ENCODE peak calls at places on chromosomes 6 and 20, in eight cellular contexts. N is AG08395; G is mucosa of descending colon; M is brain microvascular endothelial cell; U is activated effector memory CD4-positive, alpha-beta T cell treated with anti-CD3 and anti-CD28 coated beads, Interleukin-2, amount 50 U/mL, for 16 hours; W is tibial nerve; C is CD4-positive, alpha-beta T cell; Z is substantia nigra. D is an unnamed sample.

GRCh38 chr6:137095651-137096238 is 51.0 kb upstream of the IL20RA start:
- DNase-seq in N (no peak), G (no peak), M (no peak), U (no peak), W (no peak), C (no peak), Z (no peak), D (no peak)

GRCh38 chr6:100258752-100259151 is 206.0 kb downstream of the SIM1 start:
- DNase-seq in N (no peak), G (no peak), M (no peak), U (no peak), W (no peak), C (no peak), Z (no peak), D (no peak)

GRCh38 chr6:39791850-39792500 is at the start of gene DAAM2:
- DNase-seq in N (peak), G (peak), M (no peak), U (no peak), W (peak), C (no peak), Z (peak), D (peak)

GRCh38 chr6:93849857-93850256 is 430.5 kb upstream of the EPHA7 start:
- DNase-seq in N (no peak), G (no peak), M (peak), U (no peak), W (no peak), C (no peak), Z (no peak), D (no peak)

GRCh38 chr6:161276605-161277155 is 2.8 kb upstream of the AGPAT4 start:
- DNase-seq in N (no peak), G (no peak), M (no peak), U (no peak), W (no peak), C (no peak), Z (no peak), D (no peak)

GRCh38 chr20:25072226-25072811 is 9.6 kb downstream of the VSX1 start:
- DNase-seq in N (no peak), G (no peak), M (peak), U (no peak), W (no peak), C (no peak), Z (no peak), D (no peak)

GRCh38 chr20:59044796-59045195 is 2.2 kb upstream of the PRELID3B start:
- DNase-seq in N (no peak), G (no peak), M (no peak), U (no peak), W (no peak), C (no peak), Z (no peak), D (no peak)

GRCh38 chr6:299050-299980 is 7.0 kb downstream of the DUSP22 start:
- DNase-seq in N (no peak), G (no peak), M (no peak), U (no peak), W (no peak), C (no peak), Z (no peak), D (no peak)

GRCh38 chr20:61815176-61815575 is 250.5 kb downstream of the TAF4 start:
- DNase-seq in N (no peak), G (no peak), M (no peak), U (no peak), W (no peak), C (no peak), Z (no peak), D (no peak)

GRCh38 chr20:43755390-43755789 is 28.6 kb upstream of the GTSF1L start:
- DNase-seq in N (peak), G (no peak), M (peak), U (no peak), W (no peak), C (no peak), Z (no peak), D (no peak)

GRCh38 chr20:47011984-47012383 is 117.3 kb downstream of the EYA2 start:
- DNase-seq in N (no peak), G (no peak), M (no peak), U (peak), W (no peak), C (no peak), Z (no peak), D (no peak)

GRCh38 chr20:39264506-39265172 is 302.5 kb downstream of the DHX35 start:
- DNase-seq in N (peak), G (peak), M (peak), U (peak), W (no peak), C (peak), Z (peak), D (peak)

GRCh38 chr20:11919046-11919445 is 1.4 kb downstream of the BTBD3 start:
- DNase-seq in N (no peak), G (no peak), M (no peak), U (no peak), W (no peak), C (no peak), Z (peak), D (peak)

GRCh38 chr6:37170273-37171140 is 555 bp downstream of the PIM1 start:
- DNase-seq in N (peak), G (no peak), M (peak), U (peak), W (no peak), C (peak), Z (peak), D (peak)

GRCh38 chr6:109174911-109175310 is 79.6 kb downstream of the CEP57L1 start:
- DNase-seq in N (peak), G (no peak), M (no peak), U (no peak), W (no peak), C (no peak), Z (no peak), D (no peak)

GRCh38 chr6:93684339-93684738 is 265.0 kb upstream of the EPHA7 start:
- DNase-seq in N (no peak), G (peak), M (no peak), U (no peak), W (no peak), C (no peak), Z (no peak), D (no peak)

GRCh38 chr6:68237205-68237604 is 397.9 kb upstream of the ADGRB3 start:
- DNase-seq in N (no peak), G (no peak), M (no peak), U (no peak), W (no peak), C (no peak), Z (no peak), D (no peak)

GRCh38 chr6:14642842-14643241 is 525.3 kb downstream of the CD83 start:
- DNase-seq in N (no peak), G (no peak), M (no peak), U (no peak), W (no peak), C (no peak), Z (no peak), D (no peak)

GRCh38 chr6:164247106-164247505 is 832.6 kb downstream of the QKI start:
- DNase-seq in N (peak), G (no peak), M (no peak), U (no peak), W (no peak), C (no peak), Z (peak), D (no peak)

GRCh38 chr20:52279667-52280180 is 88.1 kb upstream of the ZFP64 start:
- DNase-seq in N (peak), G (no peak), M (no peak), U (no peak), W (no peak), C (no peak), Z (no peak), D (no peak)

GRCh38 chr6:116483616-116484015 is 22.4 kb downstream of the CALHM6 start:
- DNase-seq in N (no peak), G (no peak), M (no peak), U (no peak), W (no peak), C (no peak), Z (no peak), D (no peak)

GRCh38 chr6:166687538-166688259 is 60.6 kb upstream of the RPS6KA2 start:
- DNase-seq in N (no peak), G (no peak), M (no peak), U (no peak), W (no peak), C (no peak), Z (no peak), D (peak)

GRCh38 chr20:3933126-3933684 is 44.0 kb downstream of the PANK2 start:
- DNase-seq in N (no peak), G (no peak), M (no peak), U (no peak), W (no peak), C (no peak), Z (no peak), D (no peak)

GRCh38 chr20:4488407-4489339 is 233.0 kb upstream of the PRND start:
- DNase-seq in N (peak), G (no peak), M (peak), U (no peak), W (no peak), C (no peak), Z (no peak), D (no peak)

GRCh38 chr6:43744490-43744889 is 25.5 kb upstream of the VEGFA start:
- DNase-seq in N (no peak), G (no peak), M (no peak), U (peak), W (no peak), C (no peak), Z (no peak), D (no peak)

GRCh38 chr6:85126448-85127178 is 323.3 kb upstream of the NT5E start:
- DNase-seq in N (peak), G (peak), M (peak), U (no peak), W (peak), C (no peak), Z (peak), D (peak)

GRCh38 chr6:13159295-13159694 is 169.0 kb downstream of the TBC1D7 start:
- DNase-seq in N (no peak), G (no peak), M (no peak), U (no peak), W (no peak), C (no peak), Z (no peak), D (no peak)

GRCh38 chr6:34917626-34918285 is 28.7 kb downstream of the ANKS1A start:
- DNase-seq in N (no peak), G (no peak), M (no peak), U (no peak), W (no peak), C (no peak), Z (no peak), D (no peak)

GRCh38 chr20:33009214-33010132 is 2.0 kb downstream of the BPIFB2 start:
- DNase-seq in N (no peak), G (no peak), M (no peak), U (no peak), W (no peak), C (no peak), Z (no peak), D (no peak)

GRCh38 chr6:170404036-170404435 is 97.5 kb downstream of the FAM120B start:
- DNase-seq in N (peak), G (no peak), M (no peak), U (no peak), W (no peak), C (no peak), Z (peak), D (no peak)

GRCh38 chr6:18211338-18211737 is 53.0 kb downstream of the DEK start:
- DNase-seq in N (no peak), G (no peak), M (no peak), U (peak), W (no peak), C (no peak), Z (no peak), D (no peak)

GRCh38 chr6:56802570-56802969 is 152.3 kb upstream of the BEND6 start:
- DNase-seq in N (no peak), G (no peak), M (peak), U (no peak), W (no peak), C (no peak), Z (no peak), D (no peak)

GRCh38 chr20:48725589-48725991 is 102.2 kb downstream of the PREX1 start:
- DNase-seq in N (peak), G (no peak), M (peak), U (no peak), W (no peak), C (no peak), Z (no peak), D (no peak)

GRCh38 chr6:1761472-1761871 is 151.8 kb downstream of the FOXC1 start:
- DNase-seq in N (no peak), G (no peak), M (no peak), U (no peak), W (no peak), C (no peak), Z (no peak), D (no peak)

GRCh38 chr6:64479134-64479533 is 843.5 kb downstream of the PHF3 start:
- DNase-seq in N (no peak), G (no peak), M (no peak), U (no peak), W (no peak), C (no peak), Z (no peak), D (no peak)

D was measured in GM23338.